ENCODE peak calls at places on chromosomes 2 and 18, in six cellular contexts. Q is body of pancreas, I is hepatocyte, K is neural progenitor cell, D is MM.1S, H is HL-60. A is an unnamed sample.

GRCh38 chr18:54203914-54204313 is 20.6 kb downstream of the MBD2 start:
- DNase-seq in Q (no peak), I (no peak), K (no peak), D (no peak), H (no peak), A (no peak)

GRCh38 chr2:68248361-68248760 is 4.0 kb downstream of the PPP3R1 start:
- DNase-seq in Q (no peak), I (no peak), K (no peak), D (no peak), H (no peak), A (no peak)

GRCh38 chr18:45539383-45539960 is 75.8 kb upstream of the SLC14A2 start:
- DNase-seq in Q (no peak), I (no peak), K (no peak), D (no peak), H (no peak), A (no peak)

GRCh38 chr18:11512096-11513030 is 97.0 kb upstream of the SLC35G4 start:
- DNase-seq in Q (no peak), I (no peak), K (peak; percentile 9), D (peak; percentile 56), H (no peak), A (peak; percentile 36)

GRCh38 chr2:160360089-160360757 is 133.4 kb downstream of the RBMS1 start:
- DNase-seq in Q (no peak), I (no peak), K (no peak), D (no peak), H (no peak), A (no peak)

GRCh38 chr2:236856856-236857616 is 228.7 kb upstream of the COPS8 start:
- DNase-seq in Q (no peak), I (no peak), K (peak; percentile 74), D (no peak), H (no peak), A (no peak)

GRCh38 chr2:48250943-48251342 is 279.0 kb upstream of the STON1 start:
- DNase-seq in Q (no peak), I (no peak), K (no peak), D (peak; percentile 33), H (peak; percentile 96), A (no peak)

GRCh38 chr2:85601771-85602475 is 575 bp downstream of the TMEM150A start:
- DNase-seq in Q (peak; percentile 77), I (peak; percentile 59), K (peak; percentile 71), D (no peak), H (no peak), A (no peak)

GRCh38 chr2:26721267-26722032 is 28.9 kb downstream of the KCNK3 start:
- DNase-seq in Q (peak; percentile 87), I (no peak), K (no peak), D (no peak), H (no peak), A (no peak)

GRCh38 chr2:238030422-238031155 is 30.2 kb upstream of the SCLY start:
- DNase-seq in Q (no peak), I (no peak), K (no peak), D (no peak), H (no peak), A (no peak)

GRCh38 chr2:137865954-137866540 is 98.2 kb upstream of the HNMT start:
- DNase-seq in Q (peak; percentile 24), I (peak; percentile 68), K (peak; percentile 70), D (peak; percentile 45), H (no peak), A (peak; percentile 34)

GRCh38 chr2:150247471-150247870 is 240.0 kb downstream of the RND3 start:
- DNase-seq in Q (no peak), I (no peak), K (no peak), D (no peak), H (no peak), A (no peak)

GRCh38 chr2:49241991-49242390 is 87.7 kb upstream of the FSHR start:
- DNase-seq in Q (no peak), I (no peak), K (no peak), D (no peak), H (no peak), A (no peak)

DNA sequence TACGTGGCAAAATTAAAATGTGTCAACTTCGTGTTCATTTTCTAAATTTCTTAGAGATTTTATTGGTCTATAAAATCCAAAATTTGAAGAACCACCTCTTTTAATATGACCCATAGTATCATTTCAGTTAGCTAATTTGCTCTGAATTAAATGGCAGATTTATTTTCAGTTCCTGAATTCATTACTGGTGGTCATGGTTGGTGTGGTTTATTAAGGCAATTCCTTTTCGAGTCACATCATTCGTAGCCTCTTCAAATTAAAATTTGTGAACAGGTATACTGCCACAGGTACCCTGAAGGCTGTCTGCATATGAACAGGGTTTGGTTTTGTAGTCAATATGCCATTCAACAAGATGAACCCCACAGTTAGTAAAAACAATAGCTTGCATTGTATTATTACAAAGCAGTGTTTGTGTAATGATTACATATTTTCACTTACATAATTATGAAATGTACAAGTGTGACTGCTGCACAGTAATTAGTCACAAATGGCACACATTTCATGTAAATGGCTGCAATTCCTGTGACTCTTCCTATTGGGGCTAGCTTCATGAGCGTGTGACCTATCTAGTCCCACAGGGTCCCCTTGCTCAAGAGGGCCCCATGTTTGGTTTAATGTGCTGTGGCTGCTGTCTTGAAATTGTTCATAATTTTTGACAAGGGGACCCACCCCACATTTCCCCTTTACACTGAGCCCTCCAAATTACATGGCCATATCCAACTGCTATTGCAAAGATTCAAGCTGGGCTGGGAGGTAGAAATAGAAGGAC is 48.8 kb downstream of the CDC42EP3 start:
- DNase-seq in Q (no peak), I (no peak), K (no peak), D (no peak), H (no peak), A (no peak)
- H3K27ac ChIP-seq in Q (no peak overlapping the region), I (no peak overlapping the region), K (no peak overlapping the region), D (no peak overlapping the region), H (no peak overlapping the region), A (no peak overlapping the region)

GRCh38 chr2:113889471-113890252 is at the start of gene ACTR3:
- DNase-seq in Q (peak; percentile 98), I (peak; percentile 99), K (peak; percentile 99), D (peak; percentile 99), H (peak; percentile 98), A (peak; percentile 95)

GRCh38 chr2:113888641-113889470 is 1.0 kb upstream of the ACTR3 start:
- DNase-seq in Q (no peak), I (peak; percentile 75), K (no peak), D (no peak), H (no peak), A (no peak)

GRCh38 chr2:113892004-113892740 is 2.3 kb downstream of the ACTR3 start:
- DNase-seq in Q (no peak), I (no peak), K (no peak), D (no peak), H (no peak), A (no peak)

GRCh38 chr2:113891265-113891959 is 1.5 kb downstream of the ACTR3 start:
- DNase-seq in Q (no peak), I (no peak), K (no peak), D (no peak), H (no peak), A (no peak)

DNA sequence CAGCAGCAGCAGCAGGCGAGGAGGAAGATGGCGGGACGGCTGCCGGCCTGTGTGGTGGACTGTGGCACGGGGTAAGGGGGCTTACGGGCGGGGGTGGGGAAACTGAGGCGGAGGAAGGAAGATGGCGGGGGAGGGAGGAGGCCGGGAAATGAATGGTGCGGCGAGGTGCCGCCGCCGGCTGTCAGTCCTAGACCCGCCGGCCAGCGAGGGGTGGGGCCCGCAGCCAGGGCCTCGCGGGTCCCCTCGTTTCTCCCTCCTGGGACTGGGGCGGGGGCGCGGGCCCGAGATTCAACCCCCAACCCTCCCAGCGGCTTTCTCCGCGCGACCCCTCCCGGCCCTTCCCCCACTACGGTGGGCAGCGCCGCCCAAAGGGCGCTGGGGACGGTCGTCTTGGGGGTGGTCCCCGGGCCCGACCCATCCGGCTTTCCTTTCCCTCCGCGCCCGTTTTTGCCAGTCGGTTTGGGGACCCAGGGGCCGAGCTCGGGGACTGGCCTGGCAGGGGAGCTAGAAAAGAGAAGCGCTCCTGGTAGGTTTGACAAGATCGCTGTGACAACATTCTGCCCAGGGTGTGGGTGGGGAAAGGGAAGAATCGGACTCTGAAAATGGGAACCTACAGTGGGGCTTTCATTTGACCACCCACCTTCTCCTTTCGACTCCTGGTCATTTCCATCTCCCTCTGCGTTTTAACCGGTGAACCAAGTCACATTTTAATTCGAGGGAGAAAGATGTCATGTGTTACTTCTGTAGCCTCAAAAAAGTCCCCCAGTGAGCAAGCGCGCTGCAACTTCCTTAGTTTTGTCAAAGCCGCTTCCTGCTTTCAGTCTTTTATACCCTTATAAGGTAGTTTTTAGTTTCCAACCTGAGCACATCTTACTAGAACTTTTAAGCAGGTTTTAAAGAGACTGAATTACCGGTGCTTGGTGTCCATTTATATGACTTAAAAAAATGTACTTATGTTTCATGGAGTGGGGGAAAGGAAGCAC is 655 bp downstream of the ACTR3 start:
- DNase-seq in Q (peak; percentile 52), I (peak; percentile 74), K (peak; percentile 80), D (peak; percentile 87), H (no peak), A (peak; percentile 27)
- TF ChIP-seq CTCF in Q (no peak), I (peak; percentile 11), K (peak; percentile 24), D (no peak), H (no peak), A (no peak)

GRCh38 chr18:10128906-10129305 is 215.1 kb downstream of the VAPA start:
- DNase-seq in Q (no peak), I (peak; percentile 35), K (no peak), D (no peak), H (no peak), A (no peak)
- H3K27ac ChIP-seq in Q (no peak overlapping the region), I (no peak overlapping the region), K (no peak overlapping the region), D (no peak overlapping the region), H (no peak overlapping the region), A (no peak overlapping the region)

GRCh38 chr2:111119847-111120252 is 864 bp upstream of the BCL2L11 start:
- DNase-seq in Q (no peak), I (peak; percentile 23), K (peak; percentile 61), D (peak; percentile 36), H (no peak), A (no peak)

GRCh38 chr2:111121873-111122630 is 1.3 kb downstream of the BCL2L11 start:
- DNase-seq in Q (peak; percentile 89), I (peak; percentile 96), K (peak; percentile 98), D (peak; percentile 93), H (no peak), A (peak; percentile 91)

GRCh38 chr2:111122631-111123421 is 2.1 kb downstream of the BCL2L11 start:
- DNase-seq in Q (peak; percentile 86), I (peak; percentile 87), K (peak; percentile 94), D (peak; percentile 86), H (no peak), A (peak; percentile 60)

GRCh38 chr2:111120253-111121027 is at the start of gene BCL2L11:
- DNase-seq in Q (peak; percentile 95), I (peak; percentile 97), K (peak; percentile 97), D (peak; percentile 97), H (peak; percentile 85), A (peak; percentile 91)

DNA sequence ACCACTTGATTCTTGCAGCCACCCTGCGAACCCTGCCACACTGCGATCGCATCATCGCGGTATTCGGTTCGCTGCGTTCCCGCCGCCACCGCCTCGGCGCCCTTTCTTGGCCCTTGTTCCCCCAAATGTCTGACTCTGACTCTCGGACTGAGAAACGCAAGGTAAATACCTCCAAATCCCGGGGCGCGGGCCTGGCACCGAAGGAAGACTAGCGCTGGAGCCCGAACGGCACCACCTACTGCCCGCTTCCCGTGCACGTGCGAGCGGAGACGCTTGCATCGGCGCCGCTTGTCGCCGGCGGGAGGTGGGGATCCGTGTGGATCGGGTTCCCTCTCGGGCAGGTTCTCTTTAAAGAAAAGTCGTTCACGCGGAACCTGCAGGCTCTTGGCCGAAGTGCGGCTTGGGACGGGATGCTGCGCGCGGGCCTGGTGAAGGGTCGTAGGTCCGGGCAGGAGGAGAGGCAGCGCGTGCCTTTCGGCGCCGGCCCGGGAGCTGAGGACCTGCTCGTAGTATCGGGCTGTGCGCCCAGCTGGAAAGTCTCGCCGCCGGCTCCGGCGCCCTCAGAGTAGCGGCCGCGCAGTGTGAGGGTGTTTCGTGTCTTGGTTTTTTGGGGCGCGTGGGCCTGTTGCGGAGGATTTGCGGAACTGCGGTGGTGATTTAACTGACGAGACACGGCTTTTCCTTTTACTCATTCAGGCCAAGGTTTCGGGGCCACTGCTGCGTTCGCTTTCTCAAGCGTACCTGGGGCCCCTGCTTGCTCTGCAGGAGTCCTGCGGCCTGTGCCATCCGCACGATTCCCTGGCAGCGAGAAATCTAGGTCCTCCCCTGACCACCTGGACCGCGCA is 536 bp downstream of the BCL2L11 start:
- DNase-seq in Q (peak; percentile 61), I (peak; percentile 67), K (peak; percentile 75), D (peak; percentile 44), H (no peak), A (peak; percentile 27)
- TF ChIP-seq CTCF in Q (no peak), I (no peak), K (peak; percentile 6), D (no peak), H (no peak), A (no peak)

A was measured in RWPE1.